ENCODE peak calls at places on chromosomes 3 and 15, in ten cellular contexts. V, B, U, N, T, M, C, K, W and J are unnamed samples.

GRCh38 chr15:62934236-62934971 is 108.1 kb upstream of the TPM1 start:
- DNase-seq in T (no peak), W (no peak), B (no peak), N (no peak), V (no peak), M (no peak), U (no peak), K (no peak), C (no peak), J (no peak)

GRCh38 chr3:145518639-145519038 is 642.3 kb downstream of the PLOD2 start:
- DNase-seq in C (no peak), V (no peak), B (no peak), K (no peak), W (no peak), T (no peak), M (no peak), N (no peak), U (no peak), J (no peak)

GRCh38 chr3:156725706-156726105 is 51.3 kb downstream of the TIPARP start:
- DNase-seq in U (no peak), K (no peak), C (no peak), V (no peak), N (no peak), B (no peak), T (no peak), W (no peak), M (no peak), J (no peak)

GRCh38 chr3:31610700-31611275 is 78.1 kb downstream of the STT3B start:
- DNase-seq in M (no peak), B (no peak), W (no peak), U (peak), N (peak), C (no peak), T (no peak), V (no peak), K (peak), J (no peak)

GRCh38 chr3:150216041-150216811 is 191.9 kb upstream of the TSC22D2 start:
- DNase-seq in M (no peak), B (no peak), W (no peak), C (no peak), U (peak), T (no peak), N (peak), K (no peak), V (no peak), J (no peak)

GRCh38 chr3:146640955-146641867 is 36.1 kb upstream of the PLSCR5 start:
- DNase-seq in T (no peak), M (no peak), K (peak), W (no peak), N (peak), B (peak), V (no peak), U (peak), C (no peak), J (no peak)

GRCh38 chr3:73236867-73237266 is 175.4 kb downstream of the EBLN2 start:
- DNase-seq in N (no peak), M (no peak), U (no peak), W (no peak), T (no peak), B (no peak), V (no peak), K (no peak), C (no peak), J (no peak)

GRCh38 chr3:94294806-94295205 is 231.9 kb downstream of the NSUN3 start:
- DNase-seq in C (no peak), W (no peak), M (no peak), V (no peak), T (no peak), N (no peak), B (no peak), K (no peak), U (no peak), J (no peak)

GRCh38 chr3:62951037-62951613 is 75.9 kb upstream of the CADPS start:
- DNase-seq in N (no peak), W (no peak), C (no peak), M (no peak), V (no peak), T (no peak), B (no peak), U (no peak), K (no peak), J (no peak)

GRCh38 chr15:99963096-99963825 is 230.0 kb upstream of the LYSMD4 start:
- DNase-seq in U (no peak), V (no peak), C (peak), B (no peak), T (no peak), W (no peak), K (no peak), N (no peak), M (no peak), J (no peak)

GRCh38 chr3:44323341-44323955 is 15.1 kb upstream of the TCAIM start:
- DNase-seq in T (peak), B (peak), W (no peak), C (no peak), U (peak), M (no peak), K (peak), V (peak), N (peak), J (peak)

GRCh38 chr3:142624725-142625440 is 28.7 kb downstream of the PLS1 start:
- DNase-seq in N (no peak), V (no peak), T (no peak), U (no peak), K (no peak), B (no peak), C (no peak), W (no peak), M (no peak), J (no peak)

GRCh38 chr3:126959921-126960603 is 22.9 kb upstream of the PLXNA1 start:
- DNase-seq in T (no peak), W (no peak), B (no peak), C (no peak), V (no peak), K (peak), N (peak), M (no peak), U (peak), J (no peak)

GRCh38 chr3:120428904-120429303 is 21.9 kb downstream of the FSTL1 start:
- DNase-seq in K (peak), M (no peak), C (no peak), B (no peak), N (no peak), W (no peak), U (no peak), V (no peak), T (no peak), J (no peak)

GRCh38 chr15:55007561-55007960 is 189.2 kb downstream of the RSL24D1 start:
- DNase-seq in M (no peak), B (peak), K (no peak), N (no peak), U (no peak), V (no peak), T (no peak), W (no peak), C (no peak), J (no peak)

GRCh38 chr3:179706233-179706632 is 53.4 kb downstream of the USP13 start:
- DNase-seq in C (no peak), M (no peak), N (no peak), U (no peak), W (no peak), V (no peak), K (peak), B (no peak), T (no peak), J (no peak)

GRCh38 chr15:70585707-70586034 is 177.7 kb downstream of the UACA start:
- DNase-seq in K (no peak), V (no peak), T (no peak), N (no peak), C (no peak), M (no peak), U (no peak), W (no peak), B (no peak), J (no peak)

GRCh38 chr3:183085634-183086390 is 13.5 kb downstream of the MCCC1 start:
- DNase-seq in U (no peak), N (peak), V (no peak), B (peak), K (peak), M (no peak), W (no peak), T (no peak), C (no peak), J (no peak)

GRCh38 chr3:139670196-139670595 is 7.6 kb downstream of the NMNAT3 start:
- DNase-seq in V (no peak), C (no peak), T (no peak), W (no peak), B (no peak), N (no peak), K (no peak), U (no peak), M (no peak), J (no peak)

GRCh38 chr15:87877114-87877810 is 379.3 kb downstream of the NTRK3 start:
- DNase-seq in N (peak), T (no peak), B (no peak), U (no peak), V (no peak), W (no peak), C (no peak), M (peak), K (peak), J (no peak)